ENCODE peak calls at places on chromosomes 3 and 15, in four cellular contexts. M is T-helper 1 cell, V is mesenteric fat pad, D is AG08395. P is an unnamed sample.

GRCh38 chr3:46670891-46671427 is 22.5 kb downstream of the ALS2CL start:
- DNase-seq in M (no peak), V (peak; percentile 68), D (no peak), P (no peak)

GRCh38 chr15:64842986-64843561 is 1.4 kb downstream of the PLEKHO2 start:
- DNase-seq in M (no peak), V (no peak), D (peak; percentile 54), P (no peak)

GRCh38 chr3:114519415-114519814 is 225.6 kb downstream of the TIGIT start:
- DNase-seq in M (peak; percentile 2), V (no peak), D (peak; percentile 50), P (no peak)

GRCh38 chr3:188407158-188407880 is 253.4 kb downstream of the LPP start:
- DNase-seq in M (no peak), V (no peak), D (peak; percentile 75), P (no peak)

GRCh38 chr15:56042523-56042922 is 49.1 kb upstream of the NEDD4 start:
- DNase-seq in M (no peak), V (no peak), D (no peak), P (no peak)

GRCh38 chr3:57009367-57009766 is 51.1 kb upstream of the SPATA12 start:
- DNase-seq in M (no peak), V (no peak), D (no peak), P (no peak)

GRCh38 chr3:141680620-141681389 is 57.3 kb upstream of the RNF7 start:
- DNase-seq in M (no peak), V (no peak), D (peak; percentile 46), P (no peak)

GRCh38 chr15:69358850-69359249 is 55.3 kb upstream of the KIF23 start:
- DNase-seq in M (no peak), V (no peak), D (no peak), P (no peak)

GRCh38 chr3:160006282-160007163 is 17.9 kb downstream of the IL12A start:
- DNase-seq in M (no peak), V (no peak), D (peak; percentile 86), P (no peak)

GRCh38 chr3:95387242-95388021 is 1324.6 kb downstream of the NSUN3 start:
- DNase-seq in M (no peak), V (no peak), D (no peak), P (no peak)

GRCh38 chr15:89003865-89004725 is 84.2 kb upstream of the ABHD2 start:
- DNase-seq in M (no peak), V (no peak), D (peak; percentile 34), P (no peak)

GRCh38 chr3:61530355-61530754 is 31.0 kb upstream of the PTPRG start:
- DNase-seq in M (no peak), V (no peak), D (no peak), P (no peak)

GRCh38 chr3:64238971-64239667 is 13.9 kb upstream of the PRICKLE2 start:
- DNase-seq in M (no peak), V (no peak), D (peak; percentile 96), P (no peak)

GRCh38 chr3:51942603-51943450 is 664 bp downstream of the PARP3 start:
- DNase-seq in M (peak; percentile 35), V (peak; percentile 90), D (peak; percentile 92), P (peak; percentile 52)

GRCh38 chr3:165463546-165463945 is 267.4 kb upstream of the SLITRK3 start:
- DNase-seq in M (no peak), V (no peak), D (peak; percentile 1), P (no peak)

GRCh38 chr3:157134620-157135191 is 25.2 kb downstream of the CCNL1 start:
- DNase-seq in M (no peak), V (no peak), D (no peak), P (no peak)

GRCh38 chr15:61011576-61012336 is 217.3 kb downstream of the RORA start:
- DNase-seq in M (no peak), V (no peak), D (no peak), P (no peak)